ENCODE peak calls at places on chromosomes 3 and 15, in eight cellular contexts. W is IMR-90; Q is WERI-Rb-1; G is heart right ventricle; I is A549; S is stimulated activated CD8-positive, alpha-beta memory T cell treated with anti-CD3 and anti-CD28 coated beads, Interleukin-15, amount 100 ng/mL, for 1 hour; L is stimulated activated CD4-positive, alpha-beta T cell treated with anti-CD3 and anti-CD28 coated beads, Interleukin-1b, Interleukin-23, amount 100 ng/mL, for 4 hours; K is ELR. R is an unnamed sample.

GRCh38 chr3:193771011-193771697 is 178.1 kb downstream of the OPA1 start:
- DNase-seq in S (no peak), Q (no peak), I (no peak), L (no peak), W (no peak), K (no peak), G (no peak), R (no peak)

GRCh38 chr15:94352940-94353820 is 121.8 kb downstream of the MCTP2 start:
- DNase-seq in K (no peak), G (no peak), S (no peak), W (peak; percentile 19), Q (no peak), L (no peak), I (no peak), R (no peak)

GRCh38 chr3:120693439-120694172 is 11.6 kb upstream of the HGD start:
- DNase-seq in K (peak; percentile 32), I (peak; percentile 71), S (no peak), L (no peak), G (no peak), W (peak; percentile 55), Q (no peak), R (no peak)

GRCh38 chr3:100006570-100007271 is 107.6 kb downstream of the FILIP1L start:
- DNase-seq in G (no peak), I (peak; percentile 7), K (peak; percentile 53), W (peak; percentile 60), Q (no peak), S (no peak), L (no peak), R (no peak)

GRCh38 chr15:74630284-74631086 is 14.8 kb downstream of the CLK3 start:
- DNase-seq in K (no peak), W (no peak), S (no peak), Q (no peak), I (no peak), G (no peak), L (no peak), R (no peak)

GRCh38 chr3:190094201-190094718 is 26.4 kb downstream of the P3H2 start:
- DNase-seq in G (no peak), K (no peak), W (peak; percentile 63), S (no peak), Q (no peak), I (no peak), L (no peak), R (no peak)

GRCh38 chr3:55662683-55663082 is 175.6 kb upstream of the WNT5A start:
- DNase-seq in L (no peak), G (no peak), Q (no peak), W (peak; percentile 81), S (no peak), I (no peak), K (peak; percentile 84), R (no peak)

GRCh38 chr3:53109190-53109589 is 21.0 kb downstream of the RFT1 start:
- DNase-seq in W (peak; percentile 83), K (peak; percentile 93), L (no peak), Q (no peak), G (no peak), S (no peak), I (no peak), R (no peak)

GRCh38 chr3:137032465-137033120 is 74.8 kb downstream of the IL20RB start:
- DNase-seq in W (peak; percentile 76), G (peak; percentile 90), Q (peak; percentile 92), L (peak; percentile 78), K (peak; percentile 87), I (peak; percentile 76), S (peak; percentile 80), R (peak; percentile 51)

GRCh38 chr15:77527164-77527778 is 105.4 kb downstream of the LINGO1 start:
- DNase-seq in G (peak; percentile 41), K (peak; percentile 40), L (no peak), Q (peak; percentile 76), I (no peak), W (peak; percentile 79), S (no peak), R (no peak)

GRCh38 chr15:31476866-31477265 is 150.2 kb downstream of the KLF13 start:
- DNase-seq in G (no peak), W (no peak), K (no peak), L (no peak), Q (no peak), I (no peak), S (no peak), R (no peak)

GRCh38 chr3:42025388-42026138 is 63.7 kb upstream of the ULK4 start:
- DNase-seq in Q (peak; percentile 88), W (peak; percentile 99), G (peak; percentile 97), K (peak; percentile 87), S (no peak), L (peak; percentile 12), I (peak; percentile 67), R (no peak)

GRCh38 chr15:33204087-33204486 is 9.6 kb upstream of the FMN1 start:
- DNase-seq in L (no peak), S (no peak), W (no peak), I (no peak), K (no peak), G (no peak), Q (no peak), R (no peak)

GRCh38 chr3:152466784-152467183 is 198.1 kb downstream of the MBNL1 start:
- DNase-seq in Q (no peak), L (no peak), S (no peak), W (peak; percentile 74), G (no peak), K (peak; percentile 62), I (peak; percentile 46), R (no peak)

GRCh38 chr3:100753846-100754245 is 44.6 kb downstream of the TFG start:
- DNase-seq in W (peak; percentile 43), Q (no peak), L (no peak), I (no peak), G (no peak), S (no peak), K (no peak), R (no peak)

GRCh38 chr3:123750659-123751420 is 133.3 kb downstream of the MYLK start:
- DNase-seq in S (no peak), I (peak; percentile 77), L (no peak), Q (no peak), G (no peak), W (peak; percentile 95), K (peak; percentile 98), R (no peak)

GRCh38 chr3:90007786-90008499 is 900.5 kb downstream of the EPHA3 start:
- DNase-seq in K (no peak), I (no peak), Q (no peak), G (peak; percentile 18), L (no peak), S (no peak), W (peak; percentile 5), R (no peak)

GRCh38 chr15:28023933-28024888 is 74.9 kb downstream of the OCA2 start:
- DNase-seq in L (no peak), S (no peak), K (no peak), W (no peak), I (no peak), Q (no peak), G (no peak), R (no peak)

GRCh38 chr15:60047701-60048100 is 43.6 kb downstream of the FOXB1 start:
- DNase-seq in S (no peak), I (no peak), K (no peak), L (no peak), W (no peak), Q (no peak), G (no peak), R (no peak)

GRCh38 chr3:128174645-128175590 is 21.6 kb downstream of the EEFSEC start:
- DNase-seq in S (no peak), Q (peak; percentile 16), K (no peak), L (no peak), G (no peak), I (no peak), W (no peak), R (no peak)

GRCh38 chr3:30626443-30627181 is 20.2 kb downstream of the TGFBR2 start:
- DNase-seq in K (peak; percentile 79), S (no peak), I (peak; percentile 64), W (peak; percentile 76), Q (no peak), G (no peak), L (no peak), R (no peak)

GRCh38 chr3:14448756-14449728 is 46.6 kb downstream of the SLC6A6 start:
- DNase-seq in W (no peak), S (no peak), L (no peak), K (no peak), I (no peak), Q (no peak), G (no peak), R (no peak)

GRCh38 chr15:80570553-80570952 is 124.6 kb upstream of the ABHD17C start:
- DNase-seq in K (no peak), S (no peak), L (no peak), W (no peak), Q (no peak), G (no peak), I (no peak), R (no peak)

GRCh38 chr3:142973217-142974009 is 9.9 kb upstream of the PAQR9 start:
- DNase-seq in K (no peak), W (no peak), S (no peak), G (peak; percentile 74), I (no peak), Q (no peak), L (no peak), R (no peak)

GRCh38 chr15:62275818-62276217 is 110.7 kb upstream of the C2CD4B start:
- DNase-seq in K (no peak), S (no peak), L (no peak), I (peak; percentile 42), G (no peak), Q (no peak), W (no peak), R (no peak)

GRCh38 chr15:81504170-81504905 is 130.3 kb upstream of the TMC3 start:
- DNase-seq in G (no peak), L (no peak), I (no peak), W (peak; percentile 87), Q (no peak), S (no peak), K (peak; percentile 79), R (no peak)

GRCh38 chr3:36815375-36815774 is 51.0 kb upstream of the DCLK3 start:
- DNase-seq in Q (no peak), I (no peak), S (no peak), L (no peak), G (no peak), W (no peak), K (no peak), R (no peak)

GRCh38 chr3:13780432-13781173 is 99.3 kb downstream of the WNT7A start:
- DNase-seq in L (no peak), K (no peak), Q (no peak), S (no peak), W (no peak), I (no peak), G (no peak), R (no peak)

GRCh38 chr15:98025237-98025636 is 64.7 kb downstream of the ARRDC4 start:
- DNase-seq in W (peak; percentile 0), G (no peak), K (peak; percentile 75), I (no peak), S (no peak), L (no peak), Q (no peak), R (no peak)

GRCh38 chr15:70182858-70183695 is 85.4 kb upstream of the TLE3 start:
- DNase-seq in L (no peak), Q (no peak), S (no peak), G (no peak), W (no peak), I (peak; percentile 31), K (no peak), R (no peak)

GRCh38 chr3:10195692-10196091 is 31.0 kb downstream of the IRAK2 start:
- DNase-seq in W (no peak), S (no peak), G (no peak), Q (no peak), K (no peak), I (no peak), L (no peak), R (no peak)

GRCh38 chr15:73373221-73373620 is 4.5 kb upstream of the HCN4 start:
- DNase-seq in G (no peak), S (no peak), K (no peak), Q (no peak), L (no peak), W (no peak), I (no peak), R (no peak)

GRCh38 chr3:77303943-77304778 is 264.3 kb downstream of the ROBO2 start:
- DNase-seq in W (no peak), K (no peak), S (no peak), G (no peak), Q (peak; percentile 80), I (no peak), L (no peak), R (no peak)

GRCh38 chr3:124032881-124033359 is 41.0 kb upstream of the ROPN1 start:
- DNase-seq in Q (peak; percentile 93), I (peak; percentile 78), L (peak; percentile 60), K (peak; percentile 85), G (peak; percentile 88), W (peak; percentile 71), S (peak; percentile 34), R (peak; percentile 14)

R was measured in activated naive CD8-positive, alpha-beta T cell treated with anti-CD3 and anti-CD28 coated beads, Interleukin-2, amount 50 U/mL, for 16 hours.